ENCODE peak calls at places on chromosome X, in nine cellular contexts. V is epithelial cell of esophagus; W is kidney; Q is activated naive CD4-positive, alpha-beta T cell treated with Interleukin-2 at 50 U/mL for 16 hours; N is choroid plexus epithelial cell; U is SW480; P is G401; B is ELR; F is fibroblast of pulmonary artery. M is an unnamed sample.

GRCh38 chrX:20322887-20323286 is 56.2 kb upstream of the RPS6KA3 start:
- DNase-seq in N (no peak), P (no peak), V (no peak), Q (no peak), U (no peak), F (no peak), W (no peak), B (no peak), M (no peak)

GRCh38 chrX:13427441-13428054 is 107.7 kb upstream of the ATXN3L start:
- DNase-seq in P (no peak), W (no peak), V (no peak), B (no peak), F (no peak), N (peak), U (no peak), Q (no peak), M (no peak)

GRCh38 chrX:117771384-117771783 is 345.2 kb downstream of the KLHL13 start:
- DNase-seq in P (no peak), V (no peak), N (no peak), F (no peak), B (no peak), W (no peak), Q (no peak), U (no peak), M (no peak)

GRCh38 chrX:2901367-2902036 is 27.6 kb downstream of the ARSD start:
- DNase-seq in B (no peak), Q (no peak), U (no peak), P (no peak), W (no peak), N (peak), F (no peak), V (no peak), M (no peak)

GRCh38 chrX:41734530-41734929 is 10.5 kb downstream of the GPR82 start:
- DNase-seq in N (peak), Q (no peak), V (peak), U (peak), B (peak), F (peak), P (peak), W (no peak), M (peak)

GRCh38 chrX:11953615-11954014 is 184.7 kb upstream of the FRMPD4 start:
- DNase-seq in V (peak), W (no peak), Q (no peak), B (peak), P (no peak), U (peak), N (peak), F (peak), M (no peak)

GRCh38 chrX:153381684-153382532 is 19.2 kb downstream of the PNMA6E start:
- DNase-seq in Q (no peak), B (peak), V (no peak), U (peak), F (peak), W (no peak), N (peak), P (peak), M (peak)

GRCh38 chrX:53678667-53679066 is 7.9 kb downstream of the HUWE1 start:
- DNase-seq in V (peak), U (no peak), B (peak), Q (no peak), P (no peak), W (no peak), F (no peak), N (peak), M (no peak)

GRCh38 chrX:120499301-120500097 is 30.4 kb upstream of the LAMP2 start:
- DNase-seq in P (no peak), B (no peak), V (peak), N (peak), F (peak), W (no peak), Q (no peak), U (no peak), M (no peak)

GRCh38 chrX:69307736-69308135 is 142.5 kb upstream of the PJA1 start:
- DNase-seq in Q (no peak), W (no peak), U (no peak), F (no peak), B (no peak), V (no peak), N (no peak), P (no peak), M (no peak)

GRCh38 chrX:30212172-30212571 is 3.2 kb upstream of the MAGEB2 start:
- DNase-seq in P (no peak), N (no peak), B (no peak), U (peak), W (no peak), F (no peak), Q (no peak), V (no peak), M (no peak)

GRCh38 chrX:826448-826847 is 195.9 kb downstream of the SHOX start:
- DNase-seq in Q (no peak), B (peak), V (no peak), W (no peak), P (no peak), N (peak), F (no peak), U (no peak), M (no peak)

GRCh38 chrX:45208121-45208856 is 7.6 kb upstream of the DIPK2B start:
- DNase-seq in N (peak), W (no peak), U (no peak), V (no peak), B (peak), F (no peak), P (no peak), Q (no peak), M (no peak)

GRCh38 chrX:54208531-54208930 is 25.5 kb upstream of the FAM120C start:
- DNase-seq in W (no peak), F (peak), U (no peak), Q (no peak), V (peak), N (peak), P (no peak), B (no peak), M (no peak)

GRCh38 chrX:112868586-112868985 is 28.0 kb upstream of the AMOT start:
- DNase-seq in Q (no peak), N (no peak), W (no peak), V (no peak), B (no peak), P (no peak), F (no peak), U (no peak), M (no peak)

GRCh38 chrX:149818652-149819051 is 36.9 kb downstream of the MAGEA9 start:
- DNase-seq in P (no peak), U (no peak), F (no peak), B (peak), V (peak), Q (no peak), W (no peak), N (no peak), M (no peak)

GRCh38 chrX:26649534-26649933 is 433.6 kb downstream of the MAGEB5 start:
- DNase-seq in N (peak), W (no peak), V (peak), B (peak), F (peak), P (no peak), Q (no peak), U (no peak), M (no peak)

GRCh38 chrX:13415551-13415950 is 95.7 kb upstream of the ATXN3L start:
- DNase-seq in F (no peak), Q (no peak), W (no peak), P (no peak), V (no peak), N (no peak), B (no peak), U (no peak), M (no peak)

GRCh38 chrX:13647709-13648212 is 5.2 kb upstream of the TCEANC start:
- DNase-seq in P (no peak), U (peak), F (peak), V (peak), W (no peak), N (peak), Q (peak), B (no peak), M (no peak)

GRCh38 chrX:130173190-130173895 is 1.6 kb downstream of the RAB33A start:
- DNase-seq in Q (peak), W (peak), P (peak), N (peak), V (peak), B (peak), F (peak), U (peak), M (peak)

GRCh38 chrX:15465896-15466651 is 27.1 kb downstream of the PIR start:
- DNase-seq in B (no peak), V (no peak), N (peak), P (no peak), F (peak), U (no peak), W (no peak), Q (no peak), M (no peak)

GRCh38 chrX:130174051-130174704 is 2.4 kb downstream of the RAB33A start:
- DNase-seq in B (peak), V (peak), Q (no peak), P (peak), U (no peak), F (peak), W (peak), N (peak), M (no peak)

GRCh38 chrX:17459596-17459995 is 84.6 kb downstream of the NHS start:
- DNase-seq in F (peak), V (peak), P (peak), N (no peak), W (no peak), Q (no peak), B (peak), U (no peak), M (no peak)

GRCh38 chrX:120839506-120839905 is 36.2 kb downstream of the CT47B1 start:
- DNase-seq in W (no peak), F (peak), U (no peak), V (peak), B (peak), Q (no peak), P (no peak), N (peak), M (no peak)

GRCh38 chrX:50093627-50094026 is 107.2 kb downstream of the AKAP4 start:
- DNase-seq in F (no peak), Q (no peak), W (no peak), P (no peak), B (no peak), N (no peak), U (no peak), V (no peak), M (no peak)

GRCh38 chrX:125382148-125382628 is 62.5 kb downstream of the TEX13C start:
- DNase-seq in B (no peak), W (no peak), Q (no peak), F (no peak), N (no peak), V (no peak), U (no peak), P (no peak), M (no peak)

GRCh38 chrX:20477836-20478532 is 211.3 kb upstream of the RPS6KA3 start:
- DNase-seq in P (peak), Q (no peak), W (no peak), U (no peak), B (no peak), N (no peak), F (no peak), V (no peak), M (no peak)

GRCh38 chrX:27998666-27999065 is 17.4 kb upstream of the DCAF8L1 start:
- DNase-seq in N (peak), B (no peak), P (no peak), F (no peak), V (no peak), W (no peak), Q (no peak), U (no peak), M (no peak)

GRCh38 chrX:133722756-133723155 is 262.6 kb downstream of the GPC3 start:
- DNase-seq in W (no peak), F (no peak), P (no peak), Q (no peak), V (no peak), U (no peak), N (no peak), B (no peak), M (no peak)

GRCh38 chrX:109537324-109537665 is 651 bp downstream of the NXT2 start:
- DNase-seq in V (peak), W (no peak), Q (peak), P (no peak), B (peak), F (peak), N (peak), U (peak), M (peak)

GRCh38 chrX:151974336-151975227 is at the start of gene GABRE:
- DNase-seq in P (no peak), V (peak), N (peak), B (peak), F (no peak), U (peak), Q (no peak), W (peak), M (no peak)

GRCh38 chrX:8657883-8658282 is 74.1 kb downstream of the ANOS1 start:
- DNase-seq in V (no peak), B (no peak), Q (no peak), W (no peak), P (no peak), F (no peak), N (no peak), U (no peak), M (no peak)

GRCh38 chrX:49230500-49231232 is 2.5 kb downstream of the CACNA1F start:
- DNase-seq in Q (peak), F (no peak), V (peak), B (no peak), U (peak), W (peak), P (peak), N (no peak), M (peak)

GRCh38 chrX:18428006-18428405 is 2.6 kb downstream of the CDKL5 start:
- DNase-seq in U (no peak), Q (no peak), F (no peak), P (no peak), W (no peak), V (no peak), N (no peak), B (no peak), M (no peak)

GRCh38 chrX:35380808-35381700 is 417.1 kb upstream of the MAGEB16 start:
- DNase-seq in U (peak), Q (no peak), B (peak), F (peak), W (no peak), N (peak), P (no peak), V (peak), M (no peak)

GRCh38 chrX:67720344-67720743 is 176.5 kb downstream of the AR start:
- DNase-seq in U (no peak), W (no peak), N (peak), B (no peak), P (no peak), V (no peak), Q (no peak), F (peak), M (no peak)

M was measured in Ammon's horn.